ENCODE peak calls at places on chromosome 3, in five cellular contexts. R is A549, J is AG04450, Y is IMR-90, V is fibroblast of mammary gland. S is an unnamed sample.

GRCh38 chr3:159458010-159458409 is 530.6 kb upstream of the IL12A start:
- DNase-seq in R (no peak), J (peak; percentile 69), Y (peak; percentile 97), V (peak; percentile 88), S (peak; percentile 96)

GRCh38 chr3:44584646-44585501 is at the start of gene ZNF660:
- DNase-seq in R (no peak), J (peak; percentile 34), Y (peak; percentile 67), V (peak; percentile 62), S (peak; percentile 64)

GRCh38 chr3:43994594-43995077 is 247.1 kb upstream of the TOPAZ1 start:
- DNase-seq in R (no peak), J (no peak), Y (no peak), V (no peak), S (no peak)

GRCh38 chr3:14537590-14538450 is 2.3 kb downstream of the GRIP2 start:
- DNase-seq in R (peak; percentile 65), J (no peak), Y (no peak), V (no peak), S (no peak)

GRCh38 chr3:164550857-164551256 is 527.4 kb downstream of the SI start:
- DNase-seq in R (no peak), J (no peak), Y (no peak), V (no peak), S (no peak)

GRCh38 chr3:53170325-53171108 is 9.5 kb downstream of the PRKCD start:
- DNase-seq in R (no peak), J (no peak), Y (no peak), V (no peak), S (no peak)

GRCh38 chr3:58679451-58679850 is 12.9 kb upstream of the FAM3D start:
- DNase-seq in R (no peak), J (no peak), Y (peak; percentile 21), V (no peak), S (no peak)

GRCh38 chr3:47664519-47664918 is 85.9 kb upstream of the CSPG5 start:
- DNase-seq in R (peak; percentile 33), J (no peak), Y (no peak), V (peak; percentile 25), S (peak; percentile 42)

GRCh38 chr3:123586131-123586530 is 1.3 kb upstream of the HACD2 start:
- DNase-seq in R (peak; percentile 38), J (no peak), Y (no peak), V (peak; percentile 48), S (peak; percentile 31)

GRCh38 chr3:24299236-24299635 is 195.4 kb downstream of the THRB start:
- DNase-seq in R (no peak), J (no peak), Y (no peak), V (peak; percentile 46), S (no peak)

GRCh38 chr3:177475266-177475665 is 278.0 kb upstream of the TBL1XR1 start:
- DNase-seq in R (no peak), J (no peak), Y (no peak), V (no peak), S (no peak)

GRCh38 chr3:29144807-29145206 is 136.1 kb upstream of the RBMS3 start:
- DNase-seq in R (no peak), J (peak; percentile 34), Y (peak; percentile 65), V (peak; percentile 74), S (peak; percentile 75)

GRCh38 chr3:53056442-53056841 is 10.6 kb upstream of the SFMBT1 start:
- DNase-seq in R (no peak), J (no peak), Y (peak; percentile 24), V (no peak), S (no peak)

GRCh38 chr3:196757876-196758739 is 18.5 kb downstream of the PAK2 start:
- DNase-seq in R (peak; percentile 19), J (peak; percentile 47), Y (peak; percentile 89), V (peak; percentile 92), S (peak; percentile 39)

GRCh38 chr3:185420762-185421161 is 57.8 kb downstream of the MAP3K13 start:
- DNase-seq in R (no peak), J (no peak), Y (no peak), V (peak; percentile 19), S (peak; percentile 32)

GRCh38 chr3:119604878-119605277 is 7.2 kb downstream of the PLA1A start:
- DNase-seq in R (no peak), J (no peak), Y (peak; percentile 52), V (peak; percentile 63), S (peak; percentile 34)

GRCh38 chr3:21506061-21506460 is 244.9 kb downstream of the ZNF385D start:
- DNase-seq in R (no peak), J (no peak), Y (no peak), V (peak; percentile 36), S (no peak)

GRCh38 chr3:23806322-23807160 is 786 bp downstream of the UBE2E1 start:
- DNase-seq in R (peak; percentile 32), J (no peak), Y (no peak), V (no peak), S (no peak)

GRCh38 chr3:156633335-156633734 is 41.1 kb upstream of the TIPARP start:
- DNase-seq in R (no peak), J (peak; percentile 49), Y (peak; percentile 77), V (peak; percentile 81), S (peak; percentile 96)

GRCh38 chr3:136995652-136996051 is 37.9 kb downstream of the IL20RB start:
- DNase-seq in R (no peak), J (no peak), Y (no peak), V (no peak), S (peak; percentile 54)

GRCh38 chr3:139313921-139314320 is 29.9 kb upstream of the MRPS22 start:
- DNase-seq in R (no peak), J (no peak), Y (no peak), V (no peak), S (no peak)

GRCh38 chr3:194307849-194308248 is 43.3 kb downstream of the CPN2 start:
- DNase-seq in R (no peak), J (no peak), Y (no peak), V (no peak), S (no peak)

GRCh38 chr3:155086041-155086440 is 5.9 kb downstream of the MME start:
- DNase-seq in R (no peak), J (no peak), Y (no peak), V (peak; percentile 79), S (no peak)

GRCh38 chr3:23760871-23761373 is 44.8 kb upstream of the UBE2E1 start:
- DNase-seq in R (no peak), J (no peak), Y (no peak), V (no peak), S (no peak)

GRCh38 chr3:132135628-132136333 is 101.0 kb upstream of the CPNE4 start:
- DNase-seq in R (peak; percentile 69), J (peak; percentile 95), Y (peak; percentile 99), V (peak; percentile 98), S (peak; percentile 98)

GRCh38 chr3:122230174-122230573 is 46.7 kb downstream of the CASR start:
- DNase-seq in R (no peak), J (no peak), Y (no peak), V (no peak), S (no peak)
- H3K4me3 ChIP-seq in R (no peak overlapping the region), J (no peak overlapping the region), Y (no peak overlapping the region), V (no peak overlapping the region), S (no peak overlapping the region)

GRCh38 chr3:190424478-190425439 is 24.9 kb downstream of the TMEM207 start:
- DNase-seq in R (peak; percentile 21), J (peak; percentile 37), Y (peak; percentile 76), V (peak; percentile 82), S (peak; percentile 76)
- TF ChIP-seq CTCF in R (peak; percentile 56), J (peak; percentile 75), Y (peak; percentile 75), V (peak; percentile 69), S (peak; percentile 75)

GRCh38 chr3:10599017-10599416 is 93.6 kb upstream of the ATP2B2 start:
- DNase-seq in R (no peak), J (no peak), Y (no peak), V (no peak), S (no peak)

GRCh38 chr3:10600159-10601125 is 95.1 kb upstream of the ATP2B2 start:
- DNase-seq in R (no peak), J (no peak), Y (no peak), V (no peak), S (no peak)

GRCh38 chr3:10599444-10599843 is 94.1 kb upstream of the ATP2B2 start:
- DNase-seq in R (no peak), J (no peak), Y (no peak), V (no peak), S (no peak)

GRCh38 chr3:10596746-10597448 is 91.5 kb upstream of the ATP2B2 start:
- DNase-seq in R (no peak), J (no peak), Y (no peak), V (no peak), S (no peak)

GRCh38 chr3:10597733-10598132 is 92.3 kb upstream of the ATP2B2 start:
- DNase-seq in R (no peak), J (no peak), Y (no peak), V (no peak), S (no peak)
- H3K4me3 ChIP-seq in R (no peak overlapping the region), J (no peak overlapping the region), Y (no peak overlapping the region), V (no peak overlapping the region), S (no peak overlapping the region)

GRCh38 chr3:50146316-50146901 is 8.7 kb upstream of the SEMA3F start:
- DNase-seq in R (no peak), J (no peak), Y (no peak), V (no peak), S (no peak)
- TF ChIP-seq CTCF in R (no peak), J (no peak), Y (no peak), V (no peak), S (peak; percentile 14)

DNA sequence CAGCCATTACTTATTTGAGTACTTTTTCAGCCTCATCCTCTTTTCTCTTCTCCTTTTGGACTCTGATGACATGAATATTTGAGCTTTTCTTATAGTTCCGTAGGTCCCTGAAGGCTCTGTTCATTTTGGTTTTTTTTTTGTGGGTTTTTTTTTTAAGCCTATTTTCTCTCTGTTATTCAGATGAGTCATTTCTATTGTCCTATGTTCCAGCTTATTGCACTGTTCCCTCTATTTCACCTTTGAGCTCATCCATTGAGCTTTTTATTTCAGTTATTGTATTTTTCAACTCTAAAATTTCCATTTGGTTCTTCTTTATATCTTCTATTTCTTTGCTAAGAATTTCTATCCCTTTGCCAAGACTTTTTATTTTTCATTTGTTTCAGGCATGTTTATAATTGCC is 7.2 kb upstream of the MGLL start:
- DNase-seq in R (no peak), J (no peak), Y (no peak), V (no peak), S (no peak)
- H3K4me3 ChIP-seq in R (no peak overlapping the region), J (no peak overlapping the region), Y (no peak overlapping the region), V (no peak overlapping the region), S (no peak overlapping the region)

GRCh38 chr3:174122411-174122810 is 724.9 kb downstream of the NLGN1 start:
- DNase-seq in R (no peak), J (no peak), Y (no peak), V (no peak), S (no peak)

GRCh38 chr3:174120997-174121396 is 723.5 kb downstream of the NLGN1 start:
- DNase-seq in R (no peak), J (no peak), Y (no peak), V (no peak), S (no peak)

GRCh38 chr3:174126990-174127758 is 729.6 kb downstream of the NLGN1 start:
- DNase-seq in R (no peak), J (no peak), Y (peak; percentile 25), V (no peak), S (no peak)

GRCh38 chr3:174125267-174125844 is 727.8 kb downstream of the NLGN1 start:
- DNase-seq in R (no peak), J (peak; percentile 15), Y (peak; percentile 65), V (peak; percentile 53), S (peak; percentile 61)
- TF ChIP-seq CTCF in R (no peak), J (peak; percentile 78), Y (peak; percentile 80), V (peak; percentile 78), S (peak; percentile 86)

DNA sequence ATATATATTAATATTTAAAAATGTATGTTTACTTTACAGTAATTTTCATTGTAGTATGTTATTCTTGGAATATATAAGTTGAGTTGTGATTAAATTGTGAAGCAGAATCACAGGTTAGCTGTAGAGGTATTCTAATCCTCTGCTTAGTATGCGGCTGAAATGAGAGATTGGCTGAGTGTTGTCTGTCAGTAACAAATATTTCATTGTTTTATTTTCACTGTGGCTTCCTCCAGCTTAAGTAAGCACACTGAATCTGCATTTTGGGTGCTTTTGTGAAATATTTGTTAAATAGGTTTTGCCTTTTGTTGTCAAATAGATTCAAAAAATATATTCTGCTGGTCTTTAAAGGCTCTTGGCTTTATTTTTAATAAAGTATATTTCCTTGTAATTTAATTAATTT is 357.5 kb downstream of the CADM2 start:
- DNase-seq in R (no peak), J (no peak), Y (no peak), V (no peak), S (no peak)
- H3K4me3 ChIP-seq in R (no peak overlapping the region), J (no peak overlapping the region), Y (no peak overlapping the region), V (no peak overlapping the region), S (no peak overlapping the region)

S was measured in AG10803.